ENCODE peak calls at places on chromosomes 13 and 19, in ten cellular contexts. V is M059J; M is stimulated activated CD8-positive, alpha-beta memory T cell treated with anti-CD3 and anti-CD28 coated beads, Interleukin-7, amount 100 ng/mL, for 1 hour; P is CD4-positive, alpha-beta memory T cell; H is T-helper 2 cell; Q is GM06990; Z is Calu3; N is colonic mucosa; X is glutamatergic neuron; B is fibroblast of lung. L is an unnamed sample.

GRCh38 chr19:14265285-14266036 is 59.5 kb upstream of the ADGRL1 start:
- DNase-seq in Q (no peak), V (no peak), X (peak; percentile 53), Z (no peak), H (no peak), P (no peak), B (no peak), N (no peak), M (no peak), L (no peak)

GRCh38 chr13:30898721-30899188 is 7.3 kb upstream of the MEDAG start:
- DNase-seq in Q (no peak), Z (no peak), P (no peak), B (peak; percentile 97), H (no peak), V (peak; percentile 90), M (no peak), N (no peak), X (no peak), L (no peak)

GRCh38 chr19:11446271-11446651 is 10.8 kb downstream of the PRKCSH start:
- DNase-seq in B (no peak), Z (no peak), N (no peak), V (no peak), M (no peak), H (no peak), Q (no peak), X (no peak), P (no peak), L (no peak)

GRCh38 chr19:48991823-48992570 is 1.1 kb downstream of the GYS1 start:
- DNase-seq in N (peak; percentile 78), V (peak; percentile 83), X (no peak), P (no peak), Z (peak; percentile 53), H (no peak), Q (no peak), B (peak; percentile 81), M (no peak), L (no peak)

GRCh38 chr19:13408889-13409518 is 97.3 kb downstream of the CACNA1A start:
- DNase-seq in P (no peak), B (no peak), M (no peak), X (no peak), Z (no peak), H (no peak), Q (no peak), N (no peak), V (no peak), L (no peak)

GRCh38 chr13:23375007-23375971 is 58.2 kb downstream of the SACS start:
- DNase-seq in X (peak; percentile 98), Z (peak; percentile 89), V (peak; percentile 82), Q (peak; percentile 97), B (peak; percentile 91), N (peak; percentile 96), H (peak; percentile 97), M (peak; percentile 98), P (peak; percentile 95), L (peak; percentile 93)

GRCh38 chr19:55390461-55390880 is 4.7 kb downstream of the RPL28 start:
- DNase-seq in Z (no peak), H (no peak), X (no peak), M (no peak), P (no peak), B (no peak), V (no peak), Q (no peak), N (no peak), L (no peak)

GRCh38 chr19:50422397-50423278 is 3.9 kb downstream of the SPIB start:
- DNase-seq in V (no peak), B (no peak), N (no peak), P (no peak), H (no peak), X (no peak), Q (no peak), Z (no peak), M (no peak), L (no peak)

GRCh38 chr19:15432018-15432494 is 13.3 kb upstream of the AKAP8L start:
- DNase-seq in B (no peak), Z (no peak), H (no peak), Q (peak; percentile 37), V (no peak), M (no peak), X (no peak), P (no peak), N (no peak), L (no peak)

GRCh38 chr19:45716314-45717130 is 14.2 kb downstream of the FBXO46 start:
- DNase-seq in H (no peak), V (peak; percentile 40), X (no peak), M (no peak), Z (peak; percentile 28), N (peak; percentile 44), P (no peak), Q (no peak), B (no peak), L (no peak)

GRCh38 chr19:18683109-18683954 is at the start of gene CRTC1:
- DNase-seq in P (peak; percentile 95), X (peak; percentile 91), Z (peak; percentile 89), B (peak; percentile 71), N (peak; percentile 90), M (peak; percentile 92), H (peak; percentile 92), Q (peak; percentile 91), V (peak; percentile 80), L (peak; percentile 93)

GRCh38 chr19:38551450-38551813 is 66.3 kb downstream of the MAP4K1 start:
- DNase-seq in M (no peak), Z (no peak), X (no peak), B (no peak), Q (peak; percentile 56), P (no peak), N (no peak), V (no peak), H (no peak), L (no peak)

GRCh38 chr13:21124853-21125252 is 51.5 kb downstream of the SKA3 start:
- DNase-seq in X (no peak), V (peak; percentile 70), P (no peak), M (no peak), H (no peak), B (peak; percentile 70), Q (no peak), N (no peak), Z (peak; percentile 77), L (no peak)

GRCh38 chr19:8899356-8899755 is 67.2 kb downstream of the MBD3L1 start:
- DNase-seq in N (no peak), B (no peak), X (no peak), Q (no peak), P (no peak), M (no peak), V (no peak), Z (no peak), H (no peak), L (no peak)

GRCh38 chr13:35260316-35260715 is 216.2 kb downstream of the MAB21L1 start:
- DNase-seq in V (peak; percentile 11), P (no peak), Q (no peak), N (no peak), B (no peak), X (no peak), M (no peak), Z (no peak), H (no peak), L (no peak)

GRCh38 chr13:81498969-81499368 is 1158.0 kb upstream of the SPRY2 start:
- DNase-seq in M (no peak), N (no peak), Q (no peak), H (no peak), X (no peak), V (no peak), B (no peak), Z (no peak), P (no peak), L (no peak)

GRCh38 chr19:38946229-38947010 is 15.7 kb downstream of the MRPS12 start:
- DNase-seq in M (no peak), N (no peak), Z (no peak), H (no peak), X (no peak), Q (no peak), V (no peak), B (no peak), P (no peak), L (no peak)

GRCh38 chr19:7104783-7105447 is 35.4 kb downstream of the ZNF557 start:
- DNase-seq in M (no peak), B (no peak), P (no peak), N (no peak), Q (no peak), Z (no peak), X (no peak), H (no peak), V (no peak), L (no peak)

GRCh38 chr19:6273701-6274601 is 5.8 kb downstream of the MLLT1 start:
- DNase-seq in Z (peak; percentile 26), B (peak; percentile 91), P (no peak), X (no peak), M (no peak), Q (no peak), V (peak; percentile 98), H (no peak), N (peak; percentile 60), L (no peak)

GRCh38 chr19:38869160-38869835 is 8.8 kb downstream of the RINL start:
- DNase-seq in N (peak; percentile 41), H (no peak), Z (no peak), P (no peak), X (peak; percentile 40), B (no peak), V (no peak), M (no peak), Q (no peak), L (peak; percentile 21)

GRCh38 chr13:32940601-32941000 is 75.6 kb upstream of the KL start:
- DNase-seq in M (no peak), P (no peak), Z (no peak), Q (no peak), B (peak; percentile 58), N (no peak), V (peak; percentile 53), X (no peak), H (no peak), L (no peak)

GRCh38 chr19:13100871-13101589 is 1.6 kb downstream of the LYL1 start:
- DNase-seq in X (no peak), Q (no peak), M (no peak), V (no peak), B (no peak), Z (no peak), N (no peak), P (no peak), H (no peak), L (no peak)

GRCh38 chr19:32339988-32340874 is 5.2 kb upstream of the ZNF507 start:
- DNase-seq in X (peak; percentile 73), P (peak; percentile 11), V (peak; percentile 48), Z (peak; percentile 74), M (peak; percentile 20), Q (no peak), H (peak; percentile 28), B (peak; percentile 17), N (peak; percentile 66), L (no peak)

GRCh38 chr13:93244141-93244917 is 17.7 kb downstream of the GPC6 start:
- DNase-seq in Z (no peak), B (peak; percentile 78), V (peak; percentile 36), M (no peak), H (no peak), P (no peak), Q (no peak), N (no peak), X (no peak), L (no peak)

GRCh38 chr19:54316746-54317107 is 3.8 kb upstream of the LILRA5 start:
- DNase-seq in H (no peak), M (no peak), Z (peak; percentile 23), Q (no peak), B (no peak), P (no peak), V (no peak), X (no peak), N (no peak), L (no peak)

GRCh38 chr19:23522431-23522830 is 127.2 kb upstream of the ZNF91 start:
- DNase-seq in V (no peak), Q (no peak), Z (no peak), M (no peak), B (no peak), H (no peak), P (no peak), N (no peak), X (no peak), L (no peak)

GRCh38 chr13:94896238-94896637 is 183.9 kb upstream of the SOX21 start:
- DNase-seq in Z (no peak), H (no peak), M (no peak), X (no peak), N (no peak), V (no peak), Q (no peak), P (no peak), B (no peak), L (no peak)

GRCh38 chr13:37127706-37128241 is 22.3 kb upstream of the CSNK1A1L start:
- DNase-seq in N (no peak), Q (no peak), X (no peak), M (no peak), Z (no peak), V (peak; percentile 74), B (peak; percentile 98), P (no peak), H (no peak), L (no peak)

L was measured in T-helper 17 cell.